ENCODE peak calls at places on chromosomes 11 and 22, in four cellular contexts. Q is H1, J is K562, X is WTC11. D is an unnamed sample.

GRCh38 chr11:6604081-6604626 is 580 bp downstream of the ILK start:
- DNase-seq in Q (no peak), J (peak), X (peak), D (peak)

GRCh38 chr22:47038206-47038835 is 275.9 kb downstream of the TBC1D22A start:
- DNase-seq in Q (no peak), J (no peak), X (no peak), D (no peak)

GRCh38 chr22:35065796-35066218 is at the start of gene ISX:
- DNase-seq in Q (no peak), J (peak), X (no peak), D (no peak)

GRCh38 chr11:62358273-62358672 is 21.0 kb downstream of the ASRGL1 start:
- DNase-seq in Q (no peak), J (no peak), X (no peak), D (no peak)

GRCh38 chr11:1077417-1078119 is 2.9 kb downstream of the MUC2 start:
- DNase-seq in Q (no peak), J (no peak), X (peak), D (no peak)

GRCh38 chr11:126669416-126669815 is 313.9 kb downstream of the ST3GAL4 start:
- DNase-seq in Q (no peak), J (no peak), X (no peak), D (no peak)

GRCh38 chr11:69154211-69154913 is 1.4 kb upstream of the SMIM38 start:
- DNase-seq in Q (no peak), J (no peak), X (no peak), D (no peak)

GRCh38 chr11:58576792-58577440 is 1.3 kb upstream of the LPXN start:
- DNase-seq in Q (no peak), J (no peak), X (no peak), D (peak)

GRCh38 chr11:69335461-69336386 is 41.8 kb downstream of the MYEOV start:
- DNase-seq in Q (no peak), J (peak), X (no peak), D (no peak)

GRCh38 chr11:100777118-100777517 is 90.0 kb downstream of the ARHGAP42 start:
- DNase-seq in Q (no peak), J (no peak), X (no peak), D (no peak)

GRCh38 chr11:3083321-3083720 is 26.1 kb upstream of the CARS1 start:
- DNase-seq in Q (no peak), J (no peak), X (no peak), D (no peak)

GRCh38 chr11:69360606-69361005 is 66.7 kb downstream of the MYEOV start:
- DNase-seq in Q (peak), J (no peak), X (no peak), D (no peak)

GRCh38 chr11:98679673-98680072 is 341.1 kb upstream of the CNTN5 start:
- DNase-seq in Q (no peak), J (no peak), X (no peak), D (no peak)

GRCh38 chr11:120562806-120563425 is 51.4 kb downstream of the GRIK4 start:
- DNase-seq in Q (no peak), J (no peak), X (no peak), D (no peak)

GRCh38 chr22:26568207-26568706 is 21.7 kb downstream of the TPST2 start:
- DNase-seq in Q (no peak), J (no peak), X (peak), D (no peak)

GRCh38 chr22:47163876-47164513 is 401.5 kb downstream of the TBC1D22A start:
- DNase-seq in Q (no peak), J (no peak), X (no peak), D (no peak)

GRCh38 chr22:32020117-32020516 is 22.9 kb upstream of the SLC5A1 start:
- DNase-seq in Q (no peak), J (no peak), X (no peak), D (no peak)

GRCh38 chr11:62123669-62124185 is at the start of gene INCENP:
- DNase-seq in Q (peak), J (peak), X (peak), D (peak)

GRCh38 chr11:48006301-48006992 is 26.1 kb downstream of the PTPRJ start:
- DNase-seq in Q (no peak), J (peak), X (no peak), D (no peak)

GRCh38 chr22:37781434-37782059 is 26.2 kb upstream of the GCAT start:
- DNase-seq in Q (no peak), J (no peak), X (peak), D (no peak)

GRCh38 chr11:73040046-73040445 is 102.1 kb downstream of the FCHSD2 start:
- DNase-seq in Q (no peak), J (no peak), X (no peak), D (no peak)

GRCh38 chr22:27195516-27195915 is 538.1 kb downstream of the MIAT start:
- DNase-seq in Q (no peak), J (no peak), X (no peak), D (no peak)

GRCh38 chr11:88208742-88209141 is 33.5 kb upstream of the RAB38 start:
- DNase-seq in Q (no peak), J (no peak), X (no peak), D (no peak)

GRCh38 chr11:19345519-19345847 is 104.7 kb upstream of the E2F8 start:
- DNase-seq in Q (peak), J (no peak), X (peak), D (peak)

GRCh38 chr22:44926124-44926475 is 83.7 kb downstream of the PHF21B start:
- DNase-seq in Q (no peak), J (no peak), X (no peak), D (no peak)

GRCh38 chr11:22795914-22796313 is 33.7 kb downstream of the SVIP start:
- DNase-seq in Q (no peak), J (peak), X (no peak), D (no peak)

GRCh38 chr11:57378166-57378565 is 2.8 kb downstream of the PRG3 start:
- DNase-seq in Q (no peak), J (no peak), X (no peak), D (no peak)

GRCh38 chr11:33692013-33692504 is 8.6 kb downstream of the C11orf91 start:
- DNase-seq in Q (no peak), J (no peak), X (no peak), D (no peak)

GRCh38 chr11:123475478-123475877 is 45.4 kb downstream of the GRAMD1B start:
- DNase-seq in Q (no peak), J (no peak), X (no peak), D (peak)

GRCh38 chr11:111749646-111750045 is 16.5 kb downstream of the PPP2R1B start:
- DNase-seq in Q (no peak), J (no peak), X (no peak), D (no peak)

GRCh38 chr11:120068114-120068573 is 69.8 kb downstream of the TRIM29 start:
- DNase-seq in Q (peak), J (no peak), X (no peak), D (peak)

GRCh38 chr11:79482800-79483199 is 42.0 kb upstream of the TENM4 start:
- DNase-seq in Q (no peak), J (no peak), X (no peak), D (no peak)

GRCh38 chr11:26632691-26633159 is 60.7 kb upstream of the MUC15 start:
- DNase-seq in Q (no peak), J (no peak), X (no peak), D (no peak)

GRCh38 chr11:128697645-128698174 is 3.8 kb downstream of the FLI1 start:
- DNase-seq in Q (no peak), J (no peak), X (no peak), D (no peak)

GRCh38 chr11:4766420-4767043 is 3.2 kb downstream of the OR51F1 start:
- DNase-seq in Q (no peak), J (no peak), X (no peak), D (no peak)

GRCh38 chr11:122459064-122459463 is 196.5 kb upstream of the UBASH3B start:
- DNase-seq in Q (no peak), J (no peak), X (no peak), D (no peak)

GRCh38 chr22:27250418-27250817 is 551.1 kb downstream of the MN1 start:
- DNase-seq in Q (no peak), J (no peak), X (no peak), D (no peak)

GRCh38 chr11:101974255-101974654 is 57.9 kb upstream of the ANGPTL5 start:
- DNase-seq in Q (no peak), J (no peak), X (no peak), D (no peak)

GRCh38 chr11:45384016-45384415 is 97.9 kb upstream of the SYT13 start:
- DNase-seq in Q (no peak), J (no peak), X (no peak), D (no peak)

GRCh38 chr11:45385844-45386243 is 99.7 kb upstream of the SYT13 start:
- DNase-seq in Q (no peak), J (no peak), X (no peak), D (no peak)

GRCh38 chr11:45383229-45383628 is 97.1 kb upstream of the SYT13 start:
- DNase-seq in Q (no peak), J (no peak), X (no peak), D (no peak)

GRCh38 chr11:45385423-45385822 is 99.3 kb upstream of the SYT13 start:
- DNase-seq in Q (no peak), J (no peak), X (no peak), D (no peak)

GRCh38 chr11:45384711-45385241 is 98.6 kb upstream of the SYT13 start:
- DNase-seq in Q (no peak), J (no peak), X (no peak), D (no peak)
- TF ChIP-seq TEAD4 in Q (no peak), J (no peak), X (no peak), D (no peak)

DNA sequence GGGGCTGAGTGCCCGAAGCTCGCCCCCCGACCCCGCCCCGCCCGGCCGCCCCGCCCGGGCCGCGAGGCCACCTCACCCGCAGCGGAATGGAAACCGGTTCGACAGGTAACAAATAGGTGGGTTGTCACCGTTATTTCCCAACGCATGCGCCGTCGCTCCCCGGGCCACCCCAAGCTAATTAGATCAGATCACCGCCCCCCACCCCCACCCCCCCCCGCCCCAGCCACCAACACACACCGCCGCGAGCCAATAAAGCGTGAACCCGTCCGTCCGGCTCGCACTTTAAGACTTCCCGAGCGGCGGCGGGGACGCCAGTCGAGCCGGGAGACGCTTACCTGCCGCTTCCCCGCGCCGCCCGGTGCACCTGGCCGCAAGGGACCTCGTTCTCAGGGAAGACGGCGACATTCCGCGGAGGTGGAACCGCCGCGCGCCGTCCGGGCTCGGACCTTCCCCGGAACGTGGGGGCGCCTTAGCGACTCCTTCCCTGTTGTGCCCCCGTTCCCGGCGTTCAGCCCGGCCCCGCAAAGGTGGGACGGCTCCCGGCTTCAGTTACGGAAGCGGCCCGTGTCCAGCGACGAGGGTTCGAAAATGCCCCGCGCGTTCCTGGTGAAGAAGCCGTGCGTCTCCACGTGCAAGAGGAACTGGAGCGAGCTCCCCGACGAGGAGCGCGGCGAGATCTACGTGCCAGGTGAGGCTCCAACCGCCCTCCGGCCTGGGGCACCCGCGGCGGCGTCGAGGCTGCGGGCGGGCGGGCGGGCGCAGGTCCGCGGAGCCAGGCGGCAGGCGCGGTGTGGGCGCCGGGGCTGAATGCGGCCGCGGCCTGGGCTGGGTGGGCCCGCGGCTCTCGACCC is at the start of gene OVOL1:
- DNase-seq in Q (peak), J (no peak), X (peak), D (peak)
- TF ChIP-seq TEAD4 in Q (no peak), J (no peak), X (no peak), D (no peak)

GRCh38 chr22:36425977-36426523 is 38.3 kb upstream of the MYH9 start:
- DNase-seq in Q (peak), J (peak), X (no peak), D (peak)
- TF ChIP-seq TEAD4 in Q (no peak), J (no peak), X (no peak), D (no peak)

DNA sequence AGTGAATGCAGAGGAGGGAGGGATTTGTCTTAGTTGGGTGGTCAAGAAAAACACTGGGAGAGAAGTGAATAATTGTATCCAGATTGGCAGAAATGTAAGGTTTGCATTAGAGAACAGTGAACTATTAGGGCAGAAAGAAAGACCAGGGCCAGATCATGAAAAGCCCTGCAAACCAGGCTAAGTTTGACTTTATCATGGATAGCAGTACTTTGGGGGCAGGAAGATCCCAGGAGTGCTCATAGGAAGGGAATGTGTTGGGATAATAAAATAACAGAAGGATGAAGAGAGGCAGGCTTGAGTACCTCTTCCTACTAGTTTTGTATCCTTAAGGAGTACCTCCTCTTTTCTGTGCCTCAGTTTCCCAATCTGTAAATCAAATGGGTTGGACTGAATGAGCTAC is 64.0 kb downstream of the RPL27A start:
- DNase-seq in Q (no peak), J (no peak), X (no peak), D (no peak)
- TF ChIP-seq TEAD4 in Q (no peak), J (no peak), X (no peak), D (no peak)

GRCh38 chr11:124859171-124859570 is 6.1 kb upstream of the ROBO3 start:
- DNase-seq in Q (no peak), J (no peak), X (no peak), D (no peak)
- TF ChIP-seq TEAD4 in Q (no peak), J (no peak), X (no peak), D (no peak)

GRCh38 chr22:24322522-24322921 is 51.9 kb downstream of the SPECC1L start:
- DNase-seq in Q (no peak), J (no peak), X (no peak), D (peak)
- TF ChIP-seq TEAD4 in Q (no peak), J (no peak), X (no peak), D (peak)

GRCh38 chr11:133660202-133660568 is 127.9 kb upstream of the OPCML start:
- DNase-seq in Q (no peak), J (no peak), X (no peak), D (no peak)

GRCh38 chr11:133663135-133663534 is 130.8 kb upstream of the OPCML start:
- DNase-seq in Q (no peak), J (no peak), X (no peak), D (no peak)

GRCh38 chr11:133656100-133656635 is 123.9 kb upstream of the OPCML start:
- DNase-seq in Q (peak), J (no peak), X (no peak), D (no peak)

GRCh38 chr11:133661867-133662266 is 129.6 kb upstream of the OPCML start:
- DNase-seq in Q (no peak), J (no peak), X (no peak), D (no peak)

DNA sequence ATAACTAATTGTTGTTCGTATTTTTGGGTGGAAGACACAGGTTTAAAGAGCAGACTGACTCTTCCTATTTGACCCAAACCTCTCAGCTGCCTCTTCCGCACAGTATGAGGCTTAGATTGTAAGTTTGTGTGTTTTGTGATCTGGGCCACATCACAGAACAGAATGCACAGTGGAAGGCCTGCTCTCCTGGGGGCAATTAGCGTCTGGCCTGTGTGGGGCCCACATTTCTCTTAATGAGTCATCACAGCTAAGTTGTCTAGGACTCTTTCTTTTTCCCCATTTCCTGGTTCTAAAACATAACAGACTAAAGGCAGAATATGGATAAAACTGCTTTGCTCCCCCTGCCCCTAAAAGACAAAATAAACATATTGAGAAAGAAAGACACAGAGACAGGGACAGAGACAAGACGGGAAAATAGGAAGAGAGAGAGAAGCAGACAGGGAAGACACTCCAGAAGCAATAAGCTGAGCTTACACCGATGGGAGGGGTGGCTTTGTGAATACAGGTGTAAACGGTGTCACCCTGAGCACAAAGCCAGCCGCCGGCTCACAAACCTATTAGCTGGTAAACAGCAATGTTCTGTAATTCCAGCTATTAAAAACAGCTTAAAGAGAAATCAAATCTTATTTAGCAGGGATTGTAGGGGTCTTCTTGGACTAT is 127.4 kb upstream of the OPCML start:
- DNase-seq in Q (no peak), J (no peak), X (no peak), D (no peak)
- TF ChIP-seq TEAD4 in Q (no peak), J (no peak), X (no peak), D (no peak)

GRCh38 chr11:14967581-14968214 is 4.5 kb downstream of the CALCA start:
- DNase-seq in Q (no peak), J (no peak), X (no peak), D (no peak)
- TF ChIP-seq TEAD4 in Q (no peak), J (no peak), X (no peak), D (no peak)

GRCh38 chr11:13337986-13338436 is 60.4 kb downstream of the BMAL1 start:
- DNase-seq in Q (no peak), J (no peak), X (no peak), D (no peak)
- TF ChIP-seq TEAD4 in Q (no peak), J (no peak), X (no peak), D (no peak)

GRCh38 chr11:110184466-110184865 is 91.3 kb downstream of the ZC3H12C start:
- DNase-seq in Q (no peak), J (no peak), X (no peak), D (no peak)
- TF ChIP-seq TEAD4 in Q (no peak), J (no peak), X (no peak), D (no peak)

D was measured in SK-N-SH.